ENCODE peak calls at places on chromosome 12, in five cellular contexts. B is GM23248, G is SK-N-SH, Q is Karpas-422, V is GM23338. H is an unnamed sample.

GRCh38 chr12:40105515-40106201 is at the start of gene SLC2A13:
- DNase-seq in B (peak; percentile 91), G (peak; percentile 97), Q (peak; percentile 80), V (peak; percentile 82), H (peak; percentile 66)

GRCh38 chr12:112473056-112473455 is 54.3 kb downstream of the PTPN11 start:
- DNase-seq in B (peak; percentile 26), G (peak; percentile 20), Q (peak; percentile 63), V (peak; percentile 44), H (no peak)

GRCh38 chr12:95918194-95918993 is 24.0 kb downstream of the CCDC38 start:
- DNase-seq in B (peak; percentile 77), G (peak; percentile 70), Q (peak; percentile 85), V (peak; percentile 86), H (peak; percentile 39)

GRCh38 chr12:95197636-95198035 is 19.6 kb downstream of the FGD6 start:
- DNase-seq in B (no peak), G (no peak), Q (peak; percentile 77), V (no peak), H (no peak)

GRCh38 chr12:131057722-131058515 is 104.2 kb downstream of the ADGRD1 start:
- DNase-seq in B (no peak), G (no peak), Q (no peak), V (no peak), H (no peak)

GRCh38 chr12:33330940-33331339 is 108.7 kb downstream of the SYT10 start:
- DNase-seq in B (no peak), G (no peak), Q (no peak), V (no peak), H (no peak)

GRCh38 chr12:114902665-114903393 is 218.9 kb upstream of the TBX3 start:
- DNase-seq in B (peak; percentile 87), G (no peak), Q (no peak), V (no peak), H (no peak)

GRCh38 chr12:71024281-71024680 is 103.7 kb upstream of the PTPRR start:
- DNase-seq in B (no peak), G (no peak), Q (no peak), V (no peak), H (no peak)

GRCh38 chr12:70255311-70255710 is 12.1 kb downstream of the CNOT2 start:
- DNase-seq in B (peak; percentile 64), G (no peak), Q (no peak), V (no peak), H (no peak)

GRCh38 chr12:25135531-25136154 is 59.3 kb downstream of the DNAI7 start:
- DNase-seq in B (no peak), G (no peak), Q (peak; percentile 81), V (peak; percentile 85), H (peak; percentile 51)

GRCh38 chr12:3661028-3661427 is 91.9 kb downstream of the CRACR2A start:
- DNase-seq in B (no peak), G (no peak), Q (no peak), V (no peak), H (no peak)

GRCh38 chr12:13316847-13317246 is 120.3 kb downstream of the EMP1 start:
- DNase-seq in B (no peak), G (no peak), Q (no peak), V (no peak), H (no peak)

GRCh38 chr12:13313886-13314285 is 117.4 kb downstream of the EMP1 start:
- DNase-seq in B (no peak), G (no peak), Q (no peak), V (no peak), H (no peak)

GRCh38 chr12:13318231-13319015 is 121.9 kb downstream of the EMP1 start:
- DNase-seq in B (no peak), G (no peak), Q (no peak), V (no peak), H (no peak)
- H3K9me2 ChIP-seq in B (no peaks in the 10 kb centered on the region), G (no peaks in the 10 kb centered on the region), Q (no peaks in the 10 kb centered on the region), V (peaks cover 9% of the 10 kb centered on the region), H (no peaks in the 10 kb centered on the region)

DNA sequence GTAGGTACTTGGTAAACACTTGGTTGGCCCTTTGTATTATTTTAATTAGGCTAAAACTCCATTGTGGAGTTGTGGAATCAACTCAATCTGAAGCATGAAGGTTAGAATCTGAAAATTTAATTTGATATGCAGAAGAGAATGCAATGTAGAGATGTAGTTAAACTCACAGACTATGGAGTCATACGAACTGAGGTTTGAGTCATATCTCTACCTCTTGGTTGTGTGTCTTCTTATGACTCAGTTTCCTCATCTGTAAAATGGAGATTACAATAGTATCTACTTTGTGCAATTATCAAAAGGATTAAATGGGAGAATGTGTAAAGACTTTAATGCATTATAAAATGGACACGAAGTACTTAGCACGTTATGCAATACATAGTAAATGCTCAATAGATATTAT is 146.0 kb upstream of the IFNG-AS1 start:
- DNase-seq in B (no peak), G (no peak), Q (no peak), V (no peak), H (no peak)
- H3K4me1 ChIP-seq in B (no peaks in the 10 kb centered on the region), G (no peaks in the 10 kb centered on the region), Q (no peaks in the 10 kb centered on the region), V (no peaks in the 10 kb centered on the region), H (no peaks in the 10 kb centered on the region)

GRCh38 chr12:664779-665092 is 1.5 kb upstream of the NINJ2 start:
- DNase-seq in B (no peak), G (no peak), Q (no peak), V (no peak), H (no peak)

GRCh38 chr12:663293-663871 is at the start of gene NINJ2:
- DNase-seq in B (peak; percentile 74), G (peak; percentile 36), Q (no peak), V (no peak), H (no peak)

GRCh38 chr12:664075-664778 is 982 bp upstream of the NINJ2 start:
- DNase-seq in B (no peak), G (no peak), Q (no peak), V (no peak), H (no peak)

GRCh38 chr12:661720-662486 is 1.3 kb downstream of the NINJ2 start:
- DNase-seq in B (no peak), G (no peak), Q (no peak), V (no peak), H (no peak)

DNA sequence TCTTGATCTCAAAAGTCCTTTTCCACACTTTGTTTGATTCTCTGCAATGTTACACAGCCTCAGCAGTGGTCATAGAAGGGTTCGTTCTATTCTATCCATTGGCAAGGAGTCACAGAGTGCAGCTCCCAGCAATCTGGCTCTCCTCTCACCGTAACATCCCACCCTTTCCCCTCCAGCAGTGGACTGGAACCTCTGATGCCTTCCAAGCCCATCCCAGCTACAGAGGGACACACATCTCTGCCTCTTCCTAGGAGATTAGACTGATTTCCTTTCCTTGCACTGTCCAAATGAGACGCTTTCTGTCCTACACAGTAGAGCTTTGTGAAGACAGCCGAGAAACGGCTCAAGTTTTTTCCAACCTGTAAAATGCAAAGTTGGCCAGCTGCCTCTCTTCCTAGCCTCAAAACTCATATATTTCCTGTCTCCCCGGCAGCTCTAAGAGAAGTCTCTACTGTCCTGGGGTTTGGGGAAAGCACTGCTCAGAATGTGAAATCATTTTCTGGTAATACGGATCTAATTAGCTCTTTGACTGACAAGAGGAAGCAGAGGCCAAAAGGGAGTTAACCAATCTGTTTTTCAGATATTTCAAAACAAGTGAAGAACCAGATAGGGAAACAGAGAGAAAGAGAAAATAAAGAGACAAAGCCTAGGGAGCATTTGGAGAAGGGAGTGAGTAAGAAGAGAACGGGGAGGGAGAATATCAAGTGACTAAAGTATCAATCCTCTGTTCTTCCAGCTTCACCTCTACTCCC is 528 bp downstream of the NINJ2 start:
- DNase-seq in B (peak; percentile 43), G (no peak), Q (peak; percentile 49), V (no peak), H (no peak)
- H3K4me2 ChIP-seq in B (peak overlapping the region; percentile 88), G (no peak overlapping the region), Q (peak overlapping the region; percentile 32), V (no peak overlapping the region), H (no peak overlapping the region)

GRCh38 chr12:67966560-67966959 is 22.7 kb upstream of the IFNG-AS1 start:
- DNase-seq in B (no peak), G (no peak), Q (peak; percentile 49), V (no peak), H (no peak)
- H3K9me2 ChIP-seq in B (no peaks in the 10 kb centered on the region), G (no peaks in the 10 kb centered on the region), Q (no peaks in the 10 kb centered on the region), V (peaks cover 3% of the 10 kb centered on the region), H (no peaks in the 10 kb centered on the region)

GRCh38 chr12:124550123-124551089 is 17.0 kb downstream of the NCOR2 start:
- DNase-seq in B (no peak), G (no peak), Q (no peak), V (no peak), H (no peak)
- H3K4me1 ChIP-seq in B (peaks cover 30% of the 10 kb centered on the region), G (peaks cover 56% of the 10 kb centered on the region), Q (peaks cover 96% of the 10 kb centered on the region), V (peaks cover 43% of the 10 kb centered on the region), H (peaks cover 31% of the 10 kb centered on the region)

H was measured in PC-9.